ENCODE peak calls at places on chromosome 1, in eight cellular contexts. L is ELF-1; W is ovary; M is tibial artery; Q is EL; X is SHP77; O is activated T-cell treated with anti-CD3 and anti-CD28 coated beads, Interleukin-2, amount 50 U/mL, for 1 hour; N is left ventricle myocardium inferior. V is an unnamed sample.

GRCh38 chr1:13651279-13651678 is 48.7 kb upstream of the PRDM2 start:
- DNase-seq in L (no peak), W (no peak), M (no peak), Q (no peak), X (no peak), O (no peak), N (no peak), V (no peak)

GRCh38 chr1:24266398-24266941 is 52.7 kb upstream of the GRHL3 start:
- DNase-seq in L (peak), W (no peak), M (no peak), Q (peak), X (no peak), O (no peak), N (no peak), V (peak)

GRCh38 chr1:8351693-8352470 is 34.0 kb downstream of the SLC45A1 start:
- DNase-seq in L (peak), W (peak), M (no peak), Q (peak), X (no peak), O (peak), N (no peak), V (peak)

GRCh38 chr1:8815582-8816285 is 1.7 kb downstream of the RERE start:
- DNase-seq in L (no peak), W (no peak), M (no peak), Q (no peak), X (peak), O (no peak), N (no peak), V (no peak)

GRCh38 chr1:53375440-53375839 is 47.6 kb upstream of the LRP8 start:
- DNase-seq in L (no peak), W (no peak), M (peak), Q (no peak), X (no peak), O (no peak), N (no peak), V (no peak)

GRCh38 chr1:61224609-61225008 is 142.2 kb downstream of the NFIA start:
- DNase-seq in L (no peak), W (no peak), M (no peak), Q (no peak), X (no peak), O (no peak), N (no peak), V (no peak)

GRCh38 chr1:186655877-186656276 is 24.3 kb downstream of the PTGS2 start:
- DNase-seq in L (no peak), W (no peak), M (no peak), Q (no peak), X (no peak), O (no peak), N (no peak), V (no peak)

GRCh38 chr1:37325010-37325409 is 149.4 kb upstream of the ZC3H12A start:
- DNase-seq in L (no peak), W (no peak), M (no peak), Q (no peak), X (no peak), O (no peak), N (no peak), V (no peak)

GRCh38 chr1:12415239-12415543 is 185.4 kb downstream of the VPS13D start:
- DNase-seq in L (no peak), W (no peak), M (no peak), Q (peak), X (no peak), O (no peak), N (no peak), V (no peak)

GRCh38 chr1:42966688-42967609 is 8.3 kb upstream of the SLC2A1 start:
- DNase-seq in L (peak), W (no peak), M (no peak), Q (peak), X (peak), O (no peak), N (no peak), V (peak)

GRCh38 chr1:113456967-113457366 is 66.7 kb downstream of the MAGI3 start:
- DNase-seq in L (no peak), W (no peak), M (no peak), Q (peak), X (no peak), O (no peak), N (no peak), V (peak)

GRCh38 chr1:40612345-40612831 is 53.1 kb downstream of the RIMS3 start:
- DNase-seq in L (peak), W (peak), M (no peak), Q (peak), X (peak), O (peak), N (no peak), V (peak)

GRCh38 chr1:99397029-99397428 is 132.7 kb downstream of the PLPPR4 start:
- DNase-seq in L (no peak), W (no peak), M (no peak), Q (peak), X (no peak), O (no peak), N (no peak), V (peak)

V was measured in iPS-NIHi11.